ENCODE peak calls at places on chromosomes 13 and 19, in four cellular contexts. P is neural progenitor cell, T is gastrocnemius medialis, H is kidney epithelial cell. M is an unnamed sample.

GRCh38 chr19:1139126-1139525 is 34.9 kb downstream of the SBNO2 start:
- DNase-seq in H (no peak), P (no peak), T (no peak), M (no peak)

GRCh38 chr19:48445606-48446481 is at the start of gene GRWD1:
- DNase-seq in T (peak; percentile 85), P (peak; percentile 97), H (peak; percentile 93), M (peak; percentile 92)

GRCh38 chr19:730382-730668 is 20.6 kb upstream of the MISP start:
- DNase-seq in H (no peak), T (no peak), P (no peak), M (no peak)

GRCh38 chr13:29583073-29583785 is 12.3 kb downstream of the SLC7A1 start:
- DNase-seq in P (no peak), T (no peak), H (peak; percentile 76), M (no peak)

GRCh38 chr13:60654405-60654804 is 257.4 kb downstream of the TDRD3 start:
- DNase-seq in H (no peak), T (no peak), P (peak; percentile 51), M (no peak)

GRCh38 chr13:32001392-32001768 is 30.2 kb upstream of the FRY start:
- DNase-seq in P (peak; percentile 61), H (no peak), T (no peak), M (no peak)

GRCh38 chr19:1524206-1524971 is 512 bp downstream of the PLK5 start:
- DNase-seq in T (no peak), H (no peak), P (no peak), M (no peak)

GRCh38 chr19:23474172-23474571 is 78.9 kb upstream of the ZNF91 start:
- DNase-seq in T (no peak), P (no peak), H (no peak), M (no peak)

GRCh38 chr19:41956621-41957020 is 2.5 kb downstream of the RABAC1 start:
- DNase-seq in P (no peak), H (no peak), T (no peak), M (no peak)

GRCh38 chr13:95641961-95642621 is 2.4 kb downstream of the DZIP1 start:
- DNase-seq in H (no peak), P (peak; percentile 80), T (no peak), M (no peak)

GRCh38 chr13:112168771-112169170 is 101.8 kb downstream of the SOX1 start:
- DNase-seq in T (no peak), H (no peak), P (no peak), M (no peak)

GRCh38 chr13:89150362-89150761 is 1479.2 kb downstream of the SLITRK5 start:
- DNase-seq in P (no peak), H (no peak), T (no peak), M (no peak)

GRCh38 chr13:108326318-108326717 is 56.8 kb downstream of the TNFSF13B start:
- DNase-seq in T (no peak), P (no peak), H (no peak), M (no peak)

GRCh38 chr19:16258440-16258903 is 60.8 kb downstream of the AP1M1 start:
- DNase-seq in P (no peak), H (no peak), T (peak; percentile 60), M (peak; percentile 93)

GRCh38 chr19:55497777-55498176 is 9.5 kb downstream of the SSC5D start:
- DNase-seq in P (no peak), T (no peak), H (no peak), M (no peak)

GRCh38 chr13:26837102-26837501 is 76.5 kb upstream of the GPR12 start:
- DNase-seq in T (no peak), P (no peak), H (no peak), M (peak; percentile 69)

GRCh38 chr13:93450226-93450625 is 223.6 kb downstream of the GPC6 start:
- DNase-seq in T (no peak), H (peak; percentile 14), P (no peak), M (no peak)

GRCh38 chr19:41862445-41862986 is 2.5 kb downstream of the RPS19 start:
- DNase-seq in T (no peak), P (no peak), H (no peak), M (no peak)

GRCh38 chr19:32316034-32316433 is 29.4 kb upstream of the ZNF507 start:
- DNase-seq in P (peak; percentile 56), T (no peak), H (no peak), M (no peak)

GRCh38 chr13:44402902-44403719 is 29.5 kb downstream of the SERP2 start:
- DNase-seq in P (no peak), H (no peak), T (no peak), M (no peak)

GRCh38 chr13:40503966-40504591 is 162.4 kb downstream of the FOXO1 start:
- DNase-seq in H (peak; percentile 93), T (no peak), P (no peak), M (no peak)

GRCh38 chr13:48078251-48078656 is 16.6 kb downstream of the MED4 start:
- DNase-seq in P (no peak), H (no peak), T (no peak), M (no peak)

GRCh38 chr19:47146920-47147319 is 16.3 kb downstream of the SAE1 start:
- DNase-seq in P (no peak), T (no peak), H (no peak), M (no peak)

GRCh38 chr13:94956407-94957110 is 244.2 kb upstream of the SOX21 start:
- DNase-seq in T (no peak), H (no peak), P (no peak), M (no peak)

GRCh38 chr19:50292216-50292827 is 36.9 kb downstream of the KCNC3 start:
- DNase-seq in H (no peak), P (no peak), T (no peak), M (no peak)

GRCh38 chr13:36518707-36519106 is 86.4 kb downstream of the CCNA1 start:
- DNase-seq in H (no peak), T (no peak), P (no peak), M (no peak)

GRCh38 chr13:36516225-36516624 is 83.9 kb downstream of the CCNA1 start:
- DNase-seq in H (no peak), T (no peak), P (no peak), M (no peak)

GRCh38 chr13:36515466-36515865 is 83.2 kb downstream of the CCNA1 start:
- DNase-seq in H (no peak), T (no peak), P (no peak), M (no peak)

GRCh38 chr13:36509369-36509768 is 77.1 kb downstream of the CCNA1 start:
- DNase-seq in H (no peak), T (no peak), P (peak; percentile 35), M (no peak)

GRCh38 chr13:36512771-36513170 is 80.5 kb downstream of the CCNA1 start:
- DNase-seq in T (no peak), H (no peak), P (no peak), M (no peak)
- TF ChIP-seq CTCF in T (no peak), H (no peak), P (no peak), M (no peak)

DNA sequence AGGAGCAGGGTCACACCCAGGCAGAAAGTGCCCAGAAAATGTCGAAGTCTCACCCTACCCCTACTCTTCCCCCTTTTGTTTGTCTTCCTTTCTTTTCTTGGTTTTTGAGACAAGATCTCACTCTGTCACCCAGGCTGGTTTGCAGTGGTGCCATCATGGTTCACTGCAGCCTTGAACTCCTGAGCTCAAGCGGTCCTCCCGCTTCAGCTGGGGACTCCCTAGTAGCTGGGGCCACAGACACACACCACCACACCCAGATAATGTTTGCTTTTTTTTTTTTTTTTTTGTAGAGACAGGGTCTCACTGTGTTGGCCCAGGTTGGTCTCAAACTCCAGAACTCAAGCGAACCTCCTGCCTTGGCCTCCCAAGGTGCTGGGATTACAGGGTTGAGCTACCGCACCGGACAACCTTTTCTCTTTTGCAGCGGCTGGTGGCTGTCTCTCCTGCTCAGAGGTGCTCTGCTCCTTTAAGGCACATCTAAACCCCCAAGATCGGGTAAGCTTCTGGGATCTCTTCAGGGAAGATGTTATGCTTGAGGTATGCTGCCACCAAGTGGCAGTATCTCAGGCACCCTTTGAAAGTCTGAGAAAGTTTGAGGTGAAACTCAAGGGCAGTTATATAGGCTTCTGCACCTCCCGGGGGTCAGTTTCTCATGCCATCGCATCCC is 22.4 kb upstream of the EBI3 start:
- DNase-seq in P (no peak), H (no peak), T (no peak), M (no peak)
- TF ChIP-seq CTCF in P (peak; percentile 21), H (no peak), T (no peak), M (no peak)

GRCh38 chr13:52450793-52451116 is 321 bp upstream of the VPS36 start:
- DNase-seq in H (no peak), P (no peak), T (no peak), M (no peak)
- TF ChIP-seq CTCF in H (no peak), P (no peak), T (no peak), M (no peak)

GRCh38 chr19:13846533-13847032 is 30.4 kb upstream of the NANOS3 start:
- DNase-seq in T (peak; percentile 79), H (peak; percentile 93), P (peak; percentile 64), M (peak; percentile 97)

GRCh38 chr19:13847900-13848677 is 28.8 kb upstream of the NANOS3 start:
- DNase-seq in P (no peak), H (no peak), T (no peak), M (no peak)

GRCh38 chr19:13849277-13849676 is 27.7 kb upstream of the NANOS3 start:
- DNase-seq in T (no peak), P (no peak), H (no peak), M (no peak)

GRCh38 chr19:13848811-13849241 is 28.1 kb upstream of the NANOS3 start:
- DNase-seq in H (no peak), T (no peak), P (no peak), M (no peak)

DNA sequence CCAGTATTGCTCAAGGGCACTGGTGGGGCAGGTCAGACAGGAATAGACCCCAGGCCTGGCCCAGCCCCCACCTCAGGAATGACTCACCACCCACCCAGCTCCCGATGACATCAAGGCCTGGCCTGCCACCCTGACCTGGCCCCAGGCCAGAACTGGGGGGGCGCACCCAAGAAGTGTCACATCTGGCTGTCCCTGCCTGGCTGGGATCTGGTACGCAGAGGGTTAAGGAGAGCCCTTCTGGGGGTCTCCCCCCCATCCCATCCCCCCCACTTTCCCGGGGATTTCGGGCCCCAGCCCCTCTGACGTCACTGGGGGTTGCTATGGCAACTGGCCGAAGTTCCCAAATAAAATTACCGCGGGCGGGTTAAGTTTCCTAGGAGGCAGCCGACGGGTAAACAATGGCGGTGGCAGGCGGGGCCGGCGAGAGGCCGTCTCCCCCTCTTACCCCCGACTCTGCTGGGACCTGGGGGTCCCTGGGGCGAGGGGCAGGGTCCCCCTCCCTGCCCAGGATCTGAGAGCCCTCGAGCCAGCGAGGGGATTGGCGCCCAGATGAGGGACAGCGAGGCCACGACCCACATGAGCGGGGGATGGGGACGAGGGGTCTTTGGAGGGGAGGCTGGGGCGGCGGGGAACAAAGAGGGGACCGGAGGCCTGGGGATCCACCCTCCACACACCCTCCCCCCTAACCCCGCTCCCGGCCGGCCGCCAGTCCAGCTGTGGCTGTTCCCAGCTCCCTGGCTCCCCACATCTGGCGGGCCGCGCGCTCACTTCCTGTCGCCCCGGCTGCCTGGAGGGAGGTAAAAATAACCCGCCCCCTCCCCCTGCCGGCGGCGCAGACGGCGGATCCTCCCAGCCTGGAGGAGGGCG is 29.7 kb upstream of the NANOS3 start:
- DNase-seq in P (peak; percentile 97), H (no peak), T (peak; percentile 93), M (peak; percentile 90)
- TF ChIP-seq CTCF in P (peak; percentile 33), H (peak; percentile 5), T (no peak), M (no peak)

M was measured in lower leg skin.